ENCODE peak calls at places on chromosome 5, in seven cellular contexts. One of them, this sample, is unnamed.

GRCh38 chr5:89470658-89471057 is 587.7 kb upstream of the MEF2C start:
- DNase-seq in stimulated activated effector memory CD8-positive, alpha-beta T cell treated with anti-CD3 and anti-CD28 coated beads, Interleukin-12 subunit alpha, Interleukin-12 subunit beta, amount 100 ng/mL, for 72 hours: no peak
- DNase-seq in activated CD4-positive, CD25-positive, alpha-beta regulatory T cell: no peak
- DNase-seq in SK-N-SH: no peak
- DNase-seq in left cardiac atrium: no peak
- DNase-seq in HT1080: no peak
- DNase-seq in AG08395: no peak
- DNase-seq in this sample: no peak

GRCh38 chr5:171308453-171309275 is at the start of gene TLX3:
- DNase-seq in stimulated activated effector memory CD8-positive, alpha-beta T cell treated with anti-CD3 and anti-CD28 coated beads, Interleukin-12 subunit alpha, Interleukin-12 subunit beta, amount 100 ng/mL, for 72 hours: no peak
- DNase-seq in activated CD4-positive, CD25-positive, alpha-beta regulatory T cell: no peak
- DNase-seq in SK-N-SH: peak; percentile 94
- DNase-seq in left cardiac atrium: no peak
- DNase-seq in HT1080: no peak
- DNase-seq in AG08395: no peak
- DNase-seq in this sample: no peak

GRCh38 chr5:14812166-14812565 is 59.4 kb downstream of the ANKH start:
- DNase-seq in stimulated activated effector memory CD8-positive, alpha-beta T cell treated with anti-CD3 and anti-CD28 coated beads, Interleukin-12 subunit alpha, Interleukin-12 subunit beta, amount 100 ng/mL, for 72 hours: no peak
- DNase-seq in activated CD4-positive, CD25-positive, alpha-beta regulatory T cell: no peak
- DNase-seq in SK-N-SH: no peak
- DNase-seq in left cardiac atrium: no peak
- DNase-seq in HT1080: no peak
- DNase-seq in AG08395: no peak
- DNase-seq in this sample: no peak

GRCh38 chr5:136646915-136647314 is 281.6 kb upstream of the TRPC7 start:
- DNase-seq in stimulated activated effector memory CD8-positive, alpha-beta T cell treated with anti-CD3 and anti-CD28 coated beads, Interleukin-12 subunit alpha, Interleukin-12 subunit beta, amount 100 ng/mL, for 72 hours: no peak
- DNase-seq in activated CD4-positive, CD25-positive, alpha-beta regulatory T cell: no peak
- DNase-seq in SK-N-SH: no peak
- DNase-seq in left cardiac atrium: no peak
- DNase-seq in HT1080: no peak
- DNase-seq in AG08395: no peak
- DNase-seq in this sample: no peak

GRCh38 chr5:66307647-66308257 is 163.7 kb downstream of the SREK1 start:
- DNase-seq in stimulated activated effector memory CD8-positive, alpha-beta T cell treated with anti-CD3 and anti-CD28 coated beads, Interleukin-12 subunit alpha, Interleukin-12 subunit beta, amount 100 ng/mL, for 72 hours: no peak
- DNase-seq in activated CD4-positive, CD25-positive, alpha-beta regulatory T cell: no peak
- DNase-seq in SK-N-SH: peak; percentile 54
- DNase-seq in left cardiac atrium: no peak
- DNase-seq in HT1080: peak; percentile 53
- DNase-seq in AG08395: peak; percentile 67
- DNase-seq in this sample: no peak

GRCh38 chr5:178544166-178544834 is 45.9 kb downstream of the COL23A1 start:
- DNase-seq in stimulated activated effector memory CD8-positive, alpha-beta T cell treated with anti-CD3 and anti-CD28 coated beads, Interleukin-12 subunit alpha, Interleukin-12 subunit beta, amount 100 ng/mL, for 72 hours: no peak
- DNase-seq in activated CD4-positive, CD25-positive, alpha-beta regulatory T cell: no peak
- DNase-seq in SK-N-SH: no peak
- DNase-seq in left cardiac atrium: peak; percentile 51
- DNase-seq in HT1080: no peak
- DNase-seq in AG08395: no peak
- DNase-seq in this sample: no peak

GRCh38 chr5:102532126-102532525 is 33.3 kb upstream of the SLCO6A1 start:
- DNase-seq in stimulated activated effector memory CD8-positive, alpha-beta T cell treated with anti-CD3 and anti-CD28 coated beads, Interleukin-12 subunit alpha, Interleukin-12 subunit beta, amount 100 ng/mL, for 72 hours: no peak
- DNase-seq in activated CD4-positive, CD25-positive, alpha-beta regulatory T cell: no peak
- DNase-seq in SK-N-SH: no peak
- DNase-seq in left cardiac atrium: peak; percentile 38
- DNase-seq in HT1080: no peak
- DNase-seq in AG08395: no peak
- DNase-seq in this sample: no peak

GRCh38 chr5:167861134-167861930 is 430.1 kb upstream of the WWC1 start:
- DNase-seq in stimulated activated effector memory CD8-positive, alpha-beta T cell treated with anti-CD3 and anti-CD28 coated beads, Interleukin-12 subunit alpha, Interleukin-12 subunit beta, amount 100 ng/mL, for 72 hours: no peak
- DNase-seq in activated CD4-positive, CD25-positive, alpha-beta regulatory T cell: no peak
- DNase-seq in SK-N-SH: peak; percentile 15
- DNase-seq in left cardiac atrium: peak; percentile 21
- DNase-seq in HT1080: no peak
- DNase-seq in AG08395: peak; percentile 35
- DNase-seq in this sample: no peak

GRCh38 chr5:98938459-98938858 is 9.7 kb upstream of the CHD1 start:
- DNase-seq in stimulated activated effector memory CD8-positive, alpha-beta T cell treated with anti-CD3 and anti-CD28 coated beads, Interleukin-12 subunit alpha, Interleukin-12 subunit beta, amount 100 ng/mL, for 72 hours: no peak
- DNase-seq in activated CD4-positive, CD25-positive, alpha-beta regulatory T cell: no peak
- DNase-seq in SK-N-SH: no peak
- DNase-seq in left cardiac atrium: no peak
- DNase-seq in HT1080: peak; percentile 34
- DNase-seq in AG08395: peak; percentile 61
- DNase-seq in this sample: no peak

GRCh38 chr5:3386676-3387075 is 209.0 kb upstream of the IRX1 start:
- DNase-seq in stimulated activated effector memory CD8-positive, alpha-beta T cell treated with anti-CD3 and anti-CD28 coated beads, Interleukin-12 subunit alpha, Interleukin-12 subunit beta, amount 100 ng/mL, for 72 hours: no peak
- DNase-seq in activated CD4-positive, CD25-positive, alpha-beta regulatory T cell: no peak
- DNase-seq in SK-N-SH: no peak
- DNase-seq in left cardiac atrium: no peak
- DNase-seq in HT1080: no peak
- DNase-seq in AG08395: no peak
- DNase-seq in this sample: no peak

GRCh38 chr5:140631063-140631462 is 1.9 kb downstream of the CD14 start:
- DNase-seq in stimulated activated effector memory CD8-positive, alpha-beta T cell treated with anti-CD3 and anti-CD28 coated beads, Interleukin-12 subunit alpha, Interleukin-12 subunit beta, amount 100 ng/mL, for 72 hours: no peak
- DNase-seq in activated CD4-positive, CD25-positive, alpha-beta regulatory T cell: no peak
- DNase-seq in SK-N-SH: no peak
- DNase-seq in left cardiac atrium: no peak
- DNase-seq in HT1080: no peak
- DNase-seq in AG08395: no peak
- DNase-seq in this sample: no peak

GRCh38 chr5:72654231-72654630 is 147.0 kb upstream of the ZNF366 start:
- DNase-seq in stimulated activated effector memory CD8-positive, alpha-beta T cell treated with anti-CD3 and anti-CD28 coated beads, Interleukin-12 subunit alpha, Interleukin-12 subunit beta, amount 100 ng/mL, for 72 hours: no peak
- DNase-seq in activated CD4-positive, CD25-positive, alpha-beta regulatory T cell: no peak
- DNase-seq in SK-N-SH: peak; percentile 23
- DNase-seq in left cardiac atrium: no peak
- DNase-seq in HT1080: no peak
- DNase-seq in AG08395: no peak
- DNase-seq in this sample: no peak

GRCh38 chr5:16854351-16854750 is 81.7 kb downstream of the MYO10 start:
- DNase-seq in stimulated activated effector memory CD8-positive, alpha-beta T cell treated with anti-CD3 and anti-CD28 coated beads, Interleukin-12 subunit alpha, Interleukin-12 subunit beta, amount 100 ng/mL, for 72 hours: no peak
- DNase-seq in activated CD4-positive, CD25-positive, alpha-beta regulatory T cell: no peak
- DNase-seq in SK-N-SH: no peak
- DNase-seq in left cardiac atrium: no peak
- DNase-seq in HT1080: no peak
- DNase-seq in AG08395: no peak
- DNase-seq in this sample: no peak

GRCh38 chr5:106085136-106085535 is 1585.6 kb downstream of the EFNA5 start:
- DNase-seq in stimulated activated effector memory CD8-positive, alpha-beta T cell treated with anti-CD3 and anti-CD28 coated beads, Interleukin-12 subunit alpha, Interleukin-12 subunit beta, amount 100 ng/mL, for 72 hours: no peak
- DNase-seq in activated CD4-positive, CD25-positive, alpha-beta regulatory T cell: no peak
- DNase-seq in SK-N-SH: no peak
- DNase-seq in left cardiac atrium: no peak
- DNase-seq in HT1080: no peak
- DNase-seq in AG08395: no peak
- DNase-seq in this sample: no peak

GRCh38 chr5:35012796-35013195 is 35.0 kb downstream of the AGXT2 start:
- DNase-seq in stimulated activated effector memory CD8-positive, alpha-beta T cell treated with anti-CD3 and anti-CD28 coated beads, Interleukin-12 subunit alpha, Interleukin-12 subunit beta, amount 100 ng/mL, for 72 hours: no peak
- DNase-seq in activated CD4-positive, CD25-positive, alpha-beta regulatory T cell: no peak
- DNase-seq in SK-N-SH: no peak
- DNase-seq in left cardiac atrium: peak; percentile 70
- DNase-seq in HT1080: no peak
- DNase-seq in AG08395: no peak
- DNase-seq in this sample: no peak

GRCh38 chr5:178341091-178341960 is 108.7 kb upstream of the PHYKPL start:
- DNase-seq in stimulated activated effector memory CD8-positive, alpha-beta T cell treated with anti-CD3 and anti-CD28 coated beads, Interleukin-12 subunit alpha, Interleukin-12 subunit beta, amount 100 ng/mL, for 72 hours: no peak
- DNase-seq in activated CD4-positive, CD25-positive, alpha-beta regulatory T cell: no peak
- DNase-seq in SK-N-SH: no peak
- DNase-seq in left cardiac atrium: peak; percentile 4
- DNase-seq in HT1080: no peak
- DNase-seq in AG08395: no peak
- DNase-seq in this sample: no peak

GRCh38 chr5:18394154-18394804 is 760.0 kb downstream of the TAF11L14 start:
- DNase-seq in stimulated activated effector memory CD8-positive, alpha-beta T cell treated with anti-CD3 and anti-CD28 coated beads, Interleukin-12 subunit alpha, Interleukin-12 subunit beta, amount 100 ng/mL, for 72 hours: peak; percentile 65
- DNase-seq in activated CD4-positive, CD25-positive, alpha-beta regulatory T cell: peak; percentile 16
- DNase-seq in SK-N-SH: peak; percentile 58
- DNase-seq in left cardiac atrium: peak; percentile 37
- DNase-seq in HT1080: peak; percentile 81
- DNase-seq in AG08395: peak; percentile 21
- DNase-seq in this sample: peak; percentile 45

GRCh38 chr5:135745897-135746500 is 88.5 kb upstream of the SLC25A48 start:
- DNase-seq in stimulated activated effector memory CD8-positive, alpha-beta T cell treated with anti-CD3 and anti-CD28 coated beads, Interleukin-12 subunit alpha, Interleukin-12 subunit beta, amount 100 ng/mL, for 72 hours: no peak
- DNase-seq in activated CD4-positive, CD25-positive, alpha-beta regulatory T cell: no peak
- DNase-seq in SK-N-SH: no peak
- DNase-seq in left cardiac atrium: no peak
- DNase-seq in HT1080: peak; percentile 47
- DNase-seq in AG08395: no peak
- DNase-seq in this sample: no peak

GRCh38 chr5:116778015-116778414 is 203.4 kb upstream of the SEMA6A start:
- DNase-seq in stimulated activated effector memory CD8-positive, alpha-beta T cell treated with anti-CD3 and anti-CD28 coated beads, Interleukin-12 subunit alpha, Interleukin-12 subunit beta, amount 100 ng/mL, for 72 hours: no peak
- DNase-seq in activated CD4-positive, CD25-positive, alpha-beta regulatory T cell: no peak
- DNase-seq in SK-N-SH: no peak
- DNase-seq in left cardiac atrium: no peak
- DNase-seq in HT1080: no peak
- DNase-seq in AG08395: no peak
- DNase-seq in this sample: no peak

This sample was measured in activated CD4-positive, alpha-beta memory T cell treated with anti-CD3 and anti-CD28 coated beads, Interleukin-2, amount 10 ng/mL, durations not matched to agents 7 days and 5 days.